ENCODE peak calls at places on chromosomes 13 and 19, in six cellular contexts. S is IMR-90, F is body of pancreas, K is transverse colon, N is H1, M is prostate gland. Z is an unnamed sample. For H3K9me3, the result is how much of the 10 kb centered on the place peaks cover.

GRCh38 chr13:24038846-24039330 is 121.6 kb upstream of the SPATA13 start:
- DNase-seq in S (peak), F (peak), K (peak), N (no peak), M (peak), Z (no peak)

GRCh38 chr19:7605490-7606222 is 10.0 kb downstream of the CAMSAP3 start:
- DNase-seq in S (no peak), F (peak), K (no peak), N (peak), M (no peak), Z (no peak)

GRCh38 chr19:1690570-1691307 is 38.3 kb upstream of the TCF3 start:
- DNase-seq in S (no peak), F (no peak), K (peak), N (peak), M (no peak), Z (no peak)

GRCh38 chr13:51444922-51445321 is 7.9 kb downstream of the INTS6 start:
- DNase-seq in S (peak), F (no peak), K (no peak), N (no peak), M (no peak), Z (no peak)

GRCh38 chr19:15934332-15935078 is at the start of gene CYP4F11:
- DNase-seq in S (no peak), F (peak), K (peak), N (no peak), M (peak), Z (peak)

GRCh38 chr13:106329941-106330340 is 205.5 kb downstream of the EFNB2 start:
- DNase-seq in S (no peak), F (no peak), K (peak), N (no peak), M (no peak), Z (no peak)

GRCh38 chr13:29239653-29240525 is 355.6 kb downstream of the SLC7A1 start:
- DNase-seq in S (no peak), F (no peak), K (no peak), N (no peak), M (no peak), Z (no peak)

GRCh38 chr13:52459668-52460067 is 4.4 kb downstream of the CKAP2 start:
- DNase-seq in S (peak), F (no peak), K (no peak), N (no peak), M (no peak), Z (no peak)

GRCh38 chr19:40907968-40908735 is 26.1 kb upstream of the CYP2A7 start:
- DNase-seq in S (no peak), F (peak), K (no peak), N (no peak), M (no peak), Z (no peak)

GRCh38 chr13:71240906-71241305 is 626.1 kb downstream of the DACH1 start:
- DNase-seq in S (no peak), F (no peak), K (no peak), N (no peak), M (no peak), Z (no peak)

GRCh38 chr13:110103479-110103878 is 203.5 kb downstream of the COL4A1 start:
- DNase-seq in S (no peak), F (no peak), K (no peak), N (no peak), M (no peak), Z (no peak)

GRCh38 chr19:33274663-33275558 is 27.4 kb downstream of the CEBPA start:
- DNase-seq in S (no peak), F (no peak), K (no peak), N (no peak), M (no peak), Z (no peak)

GRCh38 chr13:65456150-65456912 is 1773.8 kb downstream of the PCDH9 start:
- DNase-seq in S (peak), F (no peak), K (no peak), N (no peak), M (no peak), Z (no peak)

GRCh38 chr13:48576448-48576993 is 43.6 kb upstream of the RCBTB2 start:
- DNase-seq in S (no peak), F (no peak), K (no peak), N (no peak), M (no peak), Z (no peak)

GRCh38 chr19:41421314-41421713 is 5.9 kb downstream of the B3GNT8 start:
- DNase-seq in S (no peak), F (no peak), K (peak), N (no peak), M (no peak), Z (no peak)

GRCh38 chr13:78608254-78608704 is 4.9 kb upstream of the POU4F1 start:
- DNase-seq in S (no peak), F (no peak), K (no peak), N (no peak), M (no peak), Z (no peak)

GRCh38 chr13:110327036-110327790 is 20.1 kb downstream of the COL4A2 start:
- DNase-seq in S (no peak), F (peak), K (no peak), N (no peak), M (no peak), Z (no peak)

GRCh38 chr13:76993021-76993420 is 1.1 kb downstream of the CLN5 start:
- DNase-seq in S (peak), F (no peak), K (no peak), N (no peak), M (no peak), Z (no peak)

GRCh38 chr19:40394816-40395210 is 4.8 kb upstream of the HIPK4 start:
- DNase-seq in S (no peak), F (no peak), K (no peak), N (no peak), M (no peak), Z (no peak)

GRCh38 chr19:55675661-55676354 is 782 bp downstream of the EPN1 start:
- DNase-seq in S (no peak), F (no peak), K (no peak), N (no peak), M (no peak), Z (no peak)

GRCh38 chr13:90686438-90686837 is 661.0 kb upstream of the MIR17HG start:
- DNase-seq in S (peak), F (no peak), K (no peak), N (no peak), M (no peak), Z (no peak)

GRCh38 chr19:53906211-53907192 is 2.6 kb upstream of the CACNG7 start:
- DNase-seq in S (no peak), F (peak), K (peak), N (no peak), M (no peak), Z (no peak)

GRCh38 chr13:39394811-39395685 is 207.9 kb downstream of the LHFPL6 start:
- DNase-seq in S (no peak), F (no peak), K (no peak), N (no peak), M (no peak), Z (no peak)

GRCh38 chr19:14556662-14557188 is 15.1 kb downstream of the NDUFB7 start:
- DNase-seq in S (peak), F (peak), K (peak), N (peak), M (peak), Z (no peak)

GRCh38 chr19:8526345-8527062 is 12.5 kb upstream of the ZNF414 start:
- DNase-seq in S (peak), F (peak), K (peak), N (peak), M (peak), Z (no peak)

GRCh38 chr19:40594657-40595077 is 6.5 kb upstream of the LTBP4 start:
- DNase-seq in S (peak), F (no peak), K (no peak), N (no peak), M (no peak), Z (no peak)

GRCh38 chr19:20167020-20167644 is at the start of gene ZNF486:
- DNase-seq in S (peak), F (peak), K (peak), N (peak), M (peak), Z (peak)

GRCh38 chr19:497861-498590 is 1.7 kb downstream of the MADCAM1 start:
- DNase-seq in S (no peak), F (no peak), K (no peak), N (no peak), M (no peak), Z (no peak)

GRCh38 chr19:38891791-38892190 is 7.6 kb downstream of the SIRT2 start:
- DNase-seq in S (no peak), F (no peak), K (no peak), N (no peak), M (no peak), Z (no peak)

GRCh38 chr19:4206818-4207484 is 22.4 kb upstream of the EBI3 start:
- DNase-seq in S (peak), F (no peak), K (no peak), N (no peak), M (no peak), Z (no peak)

GRCh38 chr19:31560771-31561080 is 211.5 kb upstream of the TSHZ3 start:
- DNase-seq in S (no peak), F (no peak), K (no peak), N (no peak), M (no peak), Z (no peak)

DNA sequence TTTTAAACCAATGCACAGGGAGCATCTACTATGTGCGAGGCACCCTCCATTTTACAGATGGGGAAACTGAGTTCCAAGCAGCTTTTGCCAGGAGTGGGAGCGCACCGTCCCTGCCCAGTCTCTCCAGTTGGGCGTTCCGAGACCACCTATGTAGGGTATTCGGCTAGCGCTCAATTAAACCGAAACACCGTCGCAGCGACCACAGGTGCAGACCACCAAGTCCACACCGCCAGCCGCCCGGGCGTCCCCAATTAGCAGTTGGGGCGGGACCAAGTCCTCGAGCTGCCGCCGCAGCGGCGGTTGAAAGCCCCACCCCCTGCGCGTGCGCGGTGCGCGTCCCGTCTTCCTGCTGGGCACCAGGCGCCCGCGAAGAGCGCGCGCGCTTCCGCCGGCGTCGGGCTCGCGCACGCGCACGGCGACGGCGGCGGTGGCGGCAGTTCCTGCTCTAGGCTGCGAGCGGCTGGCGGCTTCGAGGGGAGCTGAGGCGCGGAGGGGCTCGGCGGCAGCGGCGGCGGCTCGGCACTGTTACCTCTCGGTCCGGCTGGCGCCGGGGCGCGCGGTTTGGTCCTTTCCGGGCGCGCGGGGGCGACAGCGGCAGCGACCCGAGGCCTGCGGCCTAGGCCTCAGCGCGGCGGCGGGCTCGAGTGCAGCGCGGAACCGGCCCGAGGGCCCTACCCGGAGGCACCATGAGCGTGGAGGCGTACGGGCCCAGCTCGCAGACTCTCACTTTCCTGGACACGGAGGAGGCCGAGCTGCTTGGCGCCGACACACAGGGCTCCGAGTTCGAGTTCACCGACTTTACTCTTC is at the start of gene UPF1:
- DNase-seq in S (peak), F (peak), K (peak), N (peak), M (peak), Z (no peak)
- TF ChIP-seq POLR2A in S (peak), F (peak), K (peak), N (peak), M (peak), Z (no peak)

DNA sequence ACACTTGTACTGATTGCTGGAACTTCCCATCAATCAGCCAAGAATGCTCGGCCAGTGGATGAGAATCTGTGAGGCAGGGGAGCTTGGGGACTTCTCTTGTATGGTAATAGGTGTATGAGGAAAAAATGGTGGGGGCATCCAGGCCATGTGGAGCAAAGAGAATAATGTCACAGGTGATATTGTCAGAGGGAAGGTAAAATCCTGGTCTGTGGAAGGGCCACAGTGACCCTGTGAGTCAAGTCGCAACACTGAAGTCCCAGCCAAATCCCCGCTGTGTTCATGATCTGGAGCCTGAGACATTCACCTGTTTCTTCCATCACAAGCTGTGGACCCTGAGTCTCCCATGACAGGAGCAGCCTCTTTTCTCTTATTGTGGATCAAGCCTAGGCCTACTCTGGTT is 8.1 kb downstream of the PSG7 start:
- DNase-seq in S (no peak), F (no peak), K (no peak), N (no peak), M (no peak), Z (no peak)
- H3K9me3 ChIP-seq in S (under half), F (under half), K (under half), N (half or more), M (under half), Z (under half)

GRCh38 chr19:35140898-35141626 is 2.0 kb upstream of the FXYD7 start:
- DNase-seq in S (peak), F (peak), K (peak), N (peak), M (peak), Z (peak)
- TF ChIP-seq POLR2A in S (no peak), F (peak), K (peak), N (no peak), M (peak), Z (peak)

GRCh38 chr19:13198634-13199033 is 48.4 kb downstream of the IER2 start:
- DNase-seq in S (no peak), F (no peak), K (no peak), N (no peak), M (no peak), Z (no peak)

GRCh38 chr19:13190781-13191540 is 40.8 kb downstream of the IER2 start:
- DNase-seq in S (no peak), F (no peak), K (peak), N (no peak), M (no peak), Z (no peak)

GRCh38 chr19:13195678-13196077 is 45.5 kb downstream of the IER2 start:
- DNase-seq in S (no peak), F (peak), K (peak), N (peak), M (no peak), Z (no peak)
- H3K9me3 ChIP-seq in S (under half), F (under half), K (under half), N (under half), M (under half), Z (under half)

GRCh38 chr19:3152431-3152780 is 16.6 kb downstream of the GNA15 start:
- DNase-seq in S (no peak), F (no peak), K (no peak), N (no peak), M (no peak), Z (no peak)

GRCh38 chr19:3157096-3157845 is 21.3 kb upstream of the S1PR4 start:
- DNase-seq in S (no peak), F (no peak), K (no peak), N (no peak), M (no peak), Z (no peak)

GRCh38 chr19:3153286-3154230 is 17.7 kb downstream of the GNA15 start:
- DNase-seq in S (no peak), F (no peak), K (no peak), N (no peak), M (no peak), Z (no peak)

GRCh38 chr19:3151563-3152430 is 16.0 kb downstream of the GNA15 start:
- DNase-seq in S (no peak), F (no peak), K (no peak), N (no peak), M (no peak), Z (no peak)

GRCh38 chr19:3154957-3155736 is 19.3 kb downstream of the GNA15 start:
- DNase-seq in S (peak), F (peak), K (peak), N (no peak), M (peak), Z (peak)
- TF ChIP-seq POLR2A in S (peak), F (no peak), K (peak), N (no peak), M (no peak), Z (no peak)

DNA sequence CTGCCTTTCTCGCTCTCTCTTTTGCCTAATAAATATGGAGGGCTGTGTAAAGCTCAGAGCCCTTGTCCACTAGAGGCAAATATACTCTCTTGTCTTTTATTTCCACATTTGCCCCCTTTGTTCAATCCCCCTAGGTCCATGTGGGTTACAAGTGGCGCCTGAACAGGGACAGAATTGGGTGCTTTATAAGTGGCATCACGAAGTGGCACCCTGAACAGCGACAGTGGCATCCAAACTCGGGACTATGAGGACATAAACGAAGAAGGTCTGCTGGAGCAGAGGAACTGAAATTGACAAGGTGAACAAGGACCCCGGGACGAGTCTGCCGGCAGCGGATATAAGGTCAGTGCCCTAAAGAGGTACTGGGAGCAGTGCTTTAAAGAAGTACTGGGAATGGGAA is 4.3 kb upstream of the ZNF610 start:
- DNase-seq in S (no peak), F (no peak), K (no peak), N (no peak), M (no peak), Z (no peak)
- H3K9me3 ChIP-seq in S (under half), F (under half), K (half or more), N (half or more), M (under half), Z (half or more)

DNA sequence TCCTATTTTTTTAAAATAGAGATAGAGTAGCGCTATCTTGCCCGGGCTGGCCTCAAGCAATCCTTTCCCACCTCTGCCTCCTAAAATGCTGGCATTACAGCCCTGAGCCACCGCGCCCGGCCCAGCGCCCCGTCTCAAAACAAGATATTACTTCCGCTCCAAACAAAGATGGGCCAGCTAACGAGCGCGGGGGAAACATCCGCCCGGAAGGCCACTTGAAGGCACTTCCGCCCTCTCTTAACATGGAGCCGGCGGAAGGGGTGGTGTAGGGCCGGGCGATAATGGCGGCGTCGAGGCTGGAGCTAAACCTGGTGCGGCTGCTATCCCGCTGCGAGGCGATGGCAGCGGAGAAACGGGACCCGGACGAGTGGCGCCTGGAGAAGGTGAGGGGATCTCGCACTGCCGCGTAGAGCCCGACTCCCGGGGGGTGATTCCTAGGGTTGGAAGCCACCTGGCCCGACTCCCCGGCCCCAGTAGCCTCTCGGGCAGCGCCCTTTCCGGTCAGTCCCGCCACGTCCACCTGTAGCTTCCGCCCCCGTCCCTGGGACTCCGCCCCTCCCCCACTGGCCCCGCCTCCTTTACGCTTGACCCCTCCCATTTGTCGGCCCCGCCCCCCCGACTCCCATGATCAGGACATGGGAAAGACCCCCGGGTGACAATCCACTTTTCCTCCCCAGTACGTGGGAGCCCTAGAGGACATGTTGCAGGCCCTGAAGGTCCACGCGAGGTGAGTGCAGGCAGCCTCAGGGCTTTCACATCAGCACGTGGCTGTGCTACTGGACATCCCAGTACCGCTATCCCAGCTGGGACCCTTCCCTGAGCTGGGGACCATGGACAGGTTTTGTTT is at the start of gene USE1:
- DNase-seq in S (peak), F (peak), K (peak), N (peak), M (peak), Z (peak)
- TF ChIP-seq POLR2A in S (peak), F (peak), K (peak), N (peak), M (peak), Z (no peak)

GRCh38 chr19:21423057-21424041 is 26.4 kb downstream of the ZNF493 start:
- DNase-seq in S (no peak), F (no peak), K (no peak), N (no peak), M (no peak), Z (no peak)
- H3K9me3 ChIP-seq in S (under half), F (under half), K (half or more), N (half or more), M (under half), Z (under half)

DNA sequence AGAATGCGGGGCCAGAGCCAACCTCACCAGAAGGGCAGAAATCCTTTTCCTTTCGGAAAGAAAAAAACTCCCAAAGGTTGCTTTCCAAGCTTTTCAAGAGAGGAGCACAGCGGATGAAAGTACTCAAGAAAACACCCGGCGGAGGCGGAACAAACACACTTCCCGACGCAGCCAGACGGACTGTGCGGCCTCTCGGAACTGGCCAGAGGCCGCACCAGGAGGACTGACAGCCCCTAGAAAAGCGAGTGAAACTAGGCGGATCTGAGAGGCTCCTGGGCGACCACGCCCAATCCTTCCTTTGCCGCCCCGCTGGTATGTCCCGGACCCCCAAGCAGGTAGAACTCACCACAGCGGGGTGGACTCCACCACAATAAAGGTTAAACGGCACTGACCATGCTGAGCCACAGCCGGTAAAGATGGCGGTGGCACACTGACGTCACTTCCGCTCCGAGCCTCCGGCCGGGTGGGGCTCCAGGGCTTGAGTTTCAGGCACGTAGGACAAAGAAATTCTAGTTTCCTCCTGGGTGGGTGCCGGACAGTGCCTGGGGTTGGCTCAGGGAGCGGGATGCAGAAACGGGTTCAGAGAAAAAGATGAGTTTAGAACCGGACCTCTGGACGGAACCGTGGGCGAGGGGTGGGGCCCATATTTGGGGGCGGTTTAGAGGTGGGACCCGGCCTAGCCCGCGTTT is at the start of gene ZNF562:
- DNase-seq in S (peak), F (peak), K (peak), N (peak), M (peak), Z (no peak)
- TF ChIP-seq POLR2A in S (peak), F (peak), K (peak), N (no peak), M (peak), Z (no peak)

Z was measured in vagina.